ENCODE peak calls at places on chromosomes 5 and 9, in five cellular contexts. U is K562, P is HEK293T, W is HepG2, T is GM12878. V is an unnamed sample.

GRCh38 chr5:134136221-134136631 is 21.7 kb downstream of the TCF7 start:
- DNase-seq in U (no peak), P (no peak), W (no peak), T (no peak), V (no peak)

GRCh38 chr9:93827545-93828330 is 127.4 kb downstream of the BARX1 start:
- DNase-seq in U (peak; percentile 73), P (peak; percentile 89), W (peak; percentile 43), T (no peak), V (peak; percentile 96)

GRCh38 chr5:58188287-58188651 is 271.6 kb downstream of the PLK2 start:
- DNase-seq in U (no peak), P (no peak), W (peak; percentile 29), T (no peak), V (no peak)

GRCh38 chr5:61333351-61334223 is 1.5 kb downstream of the ZSWIM6 start:
- DNase-seq in U (peak; percentile 40), P (no peak), W (no peak), T (no peak), V (peak; percentile 74)

GRCh38 chr5:169154660-169155059 is 146.3 kb downstream of the SLIT3 start:
- DNase-seq in U (no peak), P (no peak), W (no peak), T (no peak), V (no peak)

GRCh38 chr9:108040783-108041182 is 551.2 kb upstream of the KLF4 start:
- DNase-seq in U (peak; percentile 56), P (no peak), W (no peak), T (no peak), V (no peak)

GRCh38 chr5:99590806-99591205 is 662.0 kb upstream of the CHD1 start:
- DNase-seq in U (no peak), P (no peak), W (no peak), T (no peak), V (no peak)

GRCh38 chr5:177366528-177367322 is 9.0 kb downstream of the RGS14 start:
- DNase-seq in U (peak; percentile 97), P (peak; percentile 97), W (peak; percentile 75), T (no peak), V (peak; percentile 99)

GRCh38 chr9:133153227-133154096 is 10.3 kb downstream of the GBGT1 start:
- DNase-seq in U (no peak), P (no peak), W (peak; percentile 77), T (no peak), V (no peak)

GRCh38 chr9:126219166-126219565 is 107.5 kb upstream of the MVB12B start:
- DNase-seq in U (no peak), P (no peak), W (peak; percentile 5), T (no peak), V (no peak)

GRCh38 chr5:153456993-153457392 is 33.5 kb upstream of the GRIA1 start:
- DNase-seq in U (no peak), P (no peak), W (no peak), T (no peak), V (no peak)

GRCh38 chr5:145161384-145161783 is 673.8 kb downstream of the PRELID2 start:
- DNase-seq in U (no peak), P (no peak), W (no peak), T (no peak), V (no peak)

GRCh38 chr5:148384389-148384756 is 615 bp downstream of the FBXO38 start:
- DNase-seq in U (peak; percentile 17), P (peak; percentile 8), W (peak; percentile 59), T (no peak), V (peak; percentile 14)

GRCh38 chr5:176846335-176847140 is 36.2 kb downstream of the UNC5A start:
- DNase-seq in U (peak; percentile 36), P (no peak), W (peak; percentile 45), T (no peak), V (no peak)

GRCh38 chr5:175344331-175345200 is 99.4 kb downstream of the DRD1 start:
- DNase-seq in U (no peak), P (no peak), W (peak; percentile 11), T (no peak), V (no peak)

GRCh38 chr9:3578786-3579185 is 53.0 kb upstream of the RFX3 start:
- DNase-seq in U (peak; percentile 16), P (no peak), W (no peak), T (no peak), V (no peak)

GRCh38 chr5:112878760-112879159 is 17.7 kb downstream of the SRP19 start:
- DNase-seq in U (peak; percentile 76), P (no peak), W (no peak), T (no peak), V (no peak)

GRCh38 chr5:113693621-113694130 is 180.2 kb downstream of the YTHDC2 start:
- DNase-seq in U (no peak), P (no peak), W (no peak), T (no peak), V (no peak)

GRCh38 chr5:59959330-59959729 is 65.8 kb upstream of the PDE4D start:
- DNase-seq in U (no peak), P (no peak), W (no peak), T (no peak), V (no peak)

GRCh38 chr5:42423285-42424152 is at the start of gene GHR:
- DNase-seq in U (peak; percentile 66), P (peak; percentile 77), W (peak; percentile 72), T (no peak), V (peak; percentile 78)

GRCh38 chr5:177098772-177099152 is 12.0 kb downstream of the FGFR4 start:
- DNase-seq in U (no peak), P (no peak), W (no peak), T (no peak), V (no peak)

DNA sequence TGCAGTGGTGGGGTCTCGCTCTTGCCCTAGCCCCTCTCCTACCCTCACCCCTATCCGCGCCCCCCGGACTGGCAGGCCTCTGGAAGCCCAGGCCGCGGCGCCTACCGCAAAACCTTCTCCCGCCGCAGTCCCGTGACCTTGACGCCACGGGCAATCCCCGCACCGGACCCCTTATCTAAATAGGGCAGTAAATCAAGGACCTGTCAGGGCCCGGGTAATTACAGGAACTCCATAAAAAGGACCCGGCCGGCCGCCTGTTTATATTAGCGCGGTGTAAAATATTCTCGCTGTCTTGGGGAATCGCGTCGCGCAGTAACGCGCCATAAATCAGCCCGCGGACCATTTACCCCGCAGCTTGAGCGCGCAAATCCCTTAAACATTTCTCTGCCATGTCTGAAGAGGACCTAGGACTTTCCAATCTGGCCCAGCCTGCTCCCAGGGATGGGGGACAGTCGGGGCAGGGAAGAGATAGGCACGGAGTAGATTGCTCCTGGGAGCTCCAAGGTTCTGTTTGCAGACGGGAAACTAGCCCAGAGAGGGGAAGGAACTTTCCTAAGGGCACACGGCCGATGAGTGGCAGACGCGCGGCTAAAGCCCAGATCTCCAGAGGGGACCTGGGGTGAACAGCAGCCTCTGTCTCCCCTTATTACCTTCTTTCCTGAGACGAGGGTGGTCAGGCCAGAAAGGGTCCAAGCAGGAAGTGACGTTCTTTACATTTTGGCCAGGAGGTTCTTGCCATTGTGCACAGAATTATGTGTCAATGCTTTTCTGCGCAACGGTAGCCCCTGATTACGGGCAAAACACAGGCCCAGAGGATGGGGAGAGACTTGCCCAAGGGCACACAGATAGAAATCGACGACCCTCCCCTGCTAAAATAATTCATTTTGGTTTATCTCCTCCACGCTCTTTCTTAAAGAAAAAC is 4.8 kb upstream of the HAND1 start:
- DNase-seq in U (peak; percentile 28), P (peak; percentile 68), W (no peak), T (no peak), V (no peak)
- TF ChIP-seq FOXM1 in U (no peak), P (no peak), W (no peak), T (no peak), V (no peak)

DNA sequence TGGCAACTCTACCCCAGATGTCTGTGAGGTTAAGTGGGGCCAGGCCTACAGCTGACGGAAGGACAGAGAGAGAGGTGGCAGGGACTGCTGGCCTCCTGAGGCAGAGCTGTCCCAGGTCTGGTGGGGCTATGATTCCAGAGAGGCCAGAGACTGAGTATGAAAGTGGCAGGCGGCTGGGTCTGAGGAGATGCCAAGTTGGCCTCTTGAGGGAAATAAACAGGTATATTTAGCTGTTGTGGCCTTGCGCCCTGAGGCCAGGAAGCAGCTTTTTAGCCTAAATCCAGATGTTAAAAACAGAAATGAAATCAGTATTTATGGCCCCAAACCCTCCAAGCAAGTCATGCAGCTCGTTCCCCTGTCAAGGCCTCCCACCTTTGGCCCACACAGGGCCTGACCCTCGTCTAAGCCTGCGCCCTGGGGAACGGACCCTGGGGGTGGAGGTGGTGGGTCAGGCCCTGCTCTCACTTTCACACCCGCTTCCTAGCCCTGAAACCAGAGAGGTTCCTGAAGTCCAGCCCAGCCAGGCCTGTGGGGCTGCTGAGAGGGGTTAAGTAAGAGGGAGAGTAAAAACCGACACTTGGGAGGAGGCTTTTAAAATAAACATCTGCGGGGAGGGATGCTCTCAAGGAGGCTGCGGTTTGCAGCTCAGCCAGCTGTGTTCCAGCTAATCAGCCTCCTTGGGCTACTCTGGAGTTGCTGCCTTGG is 18.7 kb downstream of the PCDHGC5 start:
- DNase-seq in U (no peak), P (no peak), W (no peak), T (no peak), V (peak; percentile 66)
- TF ChIP-seq FOXM1 in U (no peak), P (no peak), W (no peak), T (no peak), V (no peak)

GRCh38 chr5:39519566-39520231 is 94.9 kb upstream of the DAB2 start:
- DNase-seq in U (no peak), P (no peak), W (no peak), T (no peak), V (no peak)

GRCh38 chr5:39520232-39520572 is 95.4 kb upstream of the DAB2 start:
- DNase-seq in U (no peak), P (no peak), W (no peak), T (no peak), V (no peak)

GRCh38 chr5:39521098-39521860 is 96.5 kb upstream of the DAB2 start:
- DNase-seq in U (no peak), P (no peak), W (no peak), T (no peak), V (no peak)

GRCh38 chr5:39517800-39518199 is 93.0 kb upstream of the DAB2 start:
- DNase-seq in U (no peak), P (no peak), W (no peak), T (no peak), V (no peak)

GRCh38 chr5:39518516-39518915 is 93.7 kb upstream of the DAB2 start:
- DNase-seq in U (no peak), P (no peak), W (no peak), T (no peak), V (no peak)
- TF ChIP-seq FOXM1 in U (no peak), P (no peak), W (no peak), T (no peak), V (no peak)

GRCh38 chr5:122259995-122260394 is 52.0 kb upstream of the SNCAIP start:
- DNase-seq in U (no peak), P (no peak), W (peak; percentile 1), T (no peak), V (no peak)
- TF ChIP-seq FOXM1 in U (no peak), P (no peak), W (no peak), T (no peak), V (no peak)